ENCODE peak calls at places on chromosomes 1 and 21, in five cellular contexts. I is dorsolateral prefrontal cortex, Q is heart right ventricle, V is transverse colon, W is kidney. E is an unnamed sample.

GRCh38 chr21:45977396-45977795 is 4.2 kb upstream of the COL6A1 start:
- DNase-seq in V (peak), W (peak), Q (peak), I (no peak), E (no peak)

GRCh38 chr1:240027059-240027462 is 64.6 kb upstream of the FMN2 start:
- DNase-seq in I (no peak), W (no peak), Q (no peak), V (peak), E (peak)

GRCh38 chr21:26850116-26850643 is 5.0 kb upstream of the ADAMTS1 start:
- DNase-seq in W (no peak), I (no peak), V (no peak), Q (no peak), E (no peak)

GRCh38 chr1:230537456-230537855 is 104.8 kb upstream of the COG2 start:
- DNase-seq in W (no peak), V (no peak), Q (no peak), I (no peak), E (no peak)

GRCh38 chr1:22500476-22500875 is 48.8 kb downstream of the ZBTB40 start:
- DNase-seq in I (no peak), Q (peak), W (no peak), V (peak), E (no peak)

GRCh38 chr1:180143359-180143758 is 11.3 kb upstream of the QSOX1 start:
- DNase-seq in V (no peak), W (no peak), Q (no peak), I (no peak), E (no peak)

GRCh38 chr1:202671388-202671787 is 38.9 kb downstream of the SYT2 start:
- DNase-seq in I (no peak), W (no peak), V (peak), Q (no peak), E (no peak)

GRCh38 chr1:195664628-195665027 is 943.6 kb downstream of the KCNT2 start:
- DNase-seq in V (no peak), Q (no peak), I (no peak), W (no peak), E (no peak)

GRCh38 chr1:81690881-81691453 is 109.8 kb upstream of the ADGRL2 start:
- DNase-seq in W (no peak), Q (no peak), I (no peak), V (no peak), E (no peak)

GRCh38 chr1:44903261-44903660 is 60.2 kb upstream of the PTCH2 start:
- DNase-seq in I (no peak), V (no peak), W (no peak), Q (peak), E (no peak)

GRCh38 chr1:245245021-245245667 is 90.4 kb downstream of the KIF26B start:
- DNase-seq in V (peak), I (no peak), W (no peak), Q (no peak), E (no peak)

GRCh38 chr1:40774266-40774998 is 9.2 kb upstream of the KCNQ4 start:
- DNase-seq in I (no peak), V (peak), W (no peak), Q (no peak), E (no peak)

GRCh38 chr1:239879321-239880170 is 212.1 kb upstream of the FMN2 start:
- DNase-seq in Q (no peak), V (no peak), W (no peak), I (no peak), E (no peak)

GRCh38 chr1:245888809-245889208 is 618.3 kb downstream of the SMYD3 start:
- DNase-seq in I (no peak), Q (no peak), V (no peak), W (no peak), E (no peak)

GRCh38 chr1:36008546-36009197 is 75.2 kb upstream of the TEKT2 start:
- DNase-seq in V (no peak), W (no peak), I (no peak), Q (no peak), E (no peak)

GRCh38 chr1:230753586-230754251 is 6.5 kb downstream of the CAPN9 start:
- DNase-seq in V (peak), W (no peak), Q (peak), I (no peak), E (peak)

GRCh38 chr1:169904834-169905233 is 11.1 kb upstream of the SCYL3 start:
- DNase-seq in W (no peak), Q (no peak), V (no peak), I (no peak), E (no peak)

GRCh38 chr1:55053265-55053954 is 14.1 kb downstream of the PCSK9 start:
- DNase-seq in W (no peak), Q (no peak), V (no peak), I (no peak), E (no peak)

GRCh38 chr1:218930879-218931278 is 242.8 kb upstream of the LYPLAL1 start:
- DNase-seq in Q (no peak), W (no peak), V (no peak), I (no peak), E (no peak)

GRCh38 chr1:160494620-160495019 is 28.4 kb downstream of the SLAMF6 start:
- DNase-seq in Q (no peak), V (no peak), I (no peak), W (no peak), E (no peak)

GRCh38 chr1:119636500-119637089 is 11.5 kb downstream of the ZNF697 start:
- DNase-seq in Q (no peak), I (no peak), V (no peak), W (no peak), E (no peak)

GRCh38 chr1:27058976-27059688 is 46.5 kb upstream of the TENT5B start:
- DNase-seq in Q (no peak), V (no peak), W (no peak), I (no peak), E (no peak)

GRCh38 chr1:16215882-16216753 is 3.7 kb upstream of the ARHGEF19 start:
- DNase-seq in W (peak), I (no peak), Q (peak), V (peak), E (no peak)

GRCh38 chr1:185531838-185532237 is 202.4 kb upstream of the HMCN1 start:
- DNase-seq in Q (no peak), V (no peak), W (no peak), I (no peak), E (no peak)

DNA sequence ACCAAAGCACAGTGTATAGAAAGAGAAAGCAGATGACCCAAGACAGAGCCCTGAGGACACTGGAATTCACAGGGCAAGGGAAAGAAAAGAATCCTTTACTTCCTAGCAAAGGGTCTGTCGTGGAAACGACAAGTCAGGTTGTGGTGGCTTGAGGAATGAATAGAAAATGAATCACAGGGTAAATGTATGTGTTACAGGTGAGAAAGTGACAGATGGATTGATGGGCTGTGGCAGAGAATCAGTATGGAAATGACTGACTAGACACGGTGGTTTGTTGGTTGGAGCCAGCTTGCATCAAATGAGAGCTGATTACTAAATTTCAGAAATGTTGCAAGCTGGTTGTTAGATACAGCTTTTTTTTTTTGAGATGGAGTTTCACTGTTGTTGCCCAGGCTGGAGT is 46.9 kb downstream of the PTP4A2 start:
- DNase-seq in Q (no peak), W (no peak), I (no peak), V (no peak), E (no peak)
- H3K27ac ChIP-seq in Q (no peak), W (no peak), I (no peak), V (no peak), E (no peak)

GRCh38 chr1:224732367-224733006 is 116.4 kb downstream of the CNIH3 start:
- DNase-seq in W (no peak), I (no peak), Q (no peak), V (no peak), E (no peak)
- H3K27ac ChIP-seq in W (no peak), I (no peak), Q (no peak), V (no peak), E (no peak)

GRCh38 chr1:74375376-74375775 is 137.0 kb downstream of the LRRC53 start:
- DNase-seq in Q (no peak), W (no peak), V (no peak), I (no peak), E (no peak)
- H3K27ac ChIP-seq in Q (no peak), W (no peak), V (no peak), I (no peak), E (no peak)

DNA sequence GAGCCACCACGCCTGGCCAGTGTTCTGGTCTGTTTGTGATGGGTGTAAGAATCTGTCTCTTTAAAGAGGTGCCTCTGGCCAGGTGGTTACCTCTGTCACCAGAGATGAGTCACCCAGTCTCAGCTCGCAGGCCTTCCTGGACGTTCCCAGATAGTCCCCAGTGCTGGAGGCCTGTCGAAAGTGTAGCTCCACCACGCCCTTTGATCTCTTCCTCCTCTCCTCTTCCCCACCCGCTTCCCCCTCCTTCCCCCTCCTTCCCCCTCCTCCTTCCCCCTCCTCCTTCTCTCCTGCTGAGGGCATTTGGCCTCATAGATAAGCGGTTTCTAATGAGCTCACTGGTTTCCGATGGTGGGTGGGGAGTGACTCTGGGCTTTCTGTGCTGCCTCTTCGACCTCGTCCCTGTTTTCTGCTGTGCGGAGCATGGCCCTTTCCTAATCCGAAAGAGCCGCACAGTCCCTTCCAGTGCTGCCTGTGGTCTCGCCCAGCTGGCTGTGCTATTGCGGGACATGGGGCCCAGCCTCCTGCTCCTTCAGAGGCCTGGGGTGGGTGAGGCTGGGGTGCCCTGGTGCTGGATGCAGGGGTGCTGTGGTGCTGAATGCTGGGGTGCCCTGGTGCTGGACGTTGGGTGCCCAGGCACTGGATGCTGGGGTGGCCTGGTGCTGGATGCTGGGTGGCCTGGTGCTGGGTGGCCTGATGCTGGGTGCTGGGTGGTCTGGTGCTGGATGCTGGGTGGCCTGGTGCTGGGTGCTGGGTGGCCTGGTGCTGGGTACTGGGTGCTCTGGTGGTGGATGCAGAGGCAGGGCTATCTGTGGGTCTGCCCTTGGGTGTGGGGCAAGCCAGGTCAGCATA is 19.2 kb downstream of the AGPAT3 start:
- DNase-seq in I (no peak), Q (peak), W (no peak), V (peak), E (no peak)
- H3K27ac ChIP-seq in I (no peak), Q (peak), W (peak), V (peak), E (no peak)

GRCh38 chr1:117652421-117652820 is 46.6 kb downstream of the TENT5C start:
- DNase-seq in I (no peak), V (no peak), Q (no peak), W (no peak), E (no peak)
- H3K27ac ChIP-seq in I (no peak), V (no peak), Q (no peak), W (no peak), E (no peak)

DNA sequence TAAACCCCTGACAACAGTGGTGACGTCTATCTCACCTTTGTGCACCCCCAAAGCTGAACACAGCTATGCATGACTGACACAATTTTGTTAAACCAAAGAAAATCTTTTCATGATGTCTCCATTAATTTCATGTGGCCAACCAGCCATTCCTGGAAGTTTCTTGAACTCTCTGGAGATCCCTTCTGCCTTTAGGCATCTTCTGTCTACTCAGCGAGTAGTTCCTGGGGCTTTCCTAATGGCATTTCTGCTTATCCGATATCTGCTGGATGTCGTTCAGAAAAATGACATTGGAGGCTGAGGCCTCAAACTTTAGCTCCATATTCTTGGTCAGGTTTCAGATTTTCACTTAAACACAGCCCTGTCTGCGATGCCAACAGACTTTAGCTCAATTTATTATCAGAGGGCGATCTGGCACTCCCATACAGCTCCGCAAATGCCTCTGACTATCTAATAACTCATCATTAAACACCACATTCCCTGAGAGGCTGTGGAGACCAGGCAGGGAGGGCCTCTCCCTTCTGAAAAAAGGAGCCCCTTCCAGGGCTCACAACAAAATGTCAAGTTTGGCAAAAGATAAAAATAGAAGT is 46.4 kb upstream of the ETS2 start:
- DNase-seq in Q (no peak), V (no peak), I (no peak), W (no peak), E (no peak)
- H3K27ac ChIP-seq in Q (no peak), V (peak), I (no peak), W (no peak), E (no peak)

GRCh38 chr1:39044762-39045161 is 18.6 kb downstream of the NDUFS5 start:
- DNase-seq in Q (no peak), V (no peak), I (no peak), W (no peak), E (no peak)

GRCh38 chr1:39045231-39045630 is 19.1 kb downstream of the NDUFS5 start:
- DNase-seq in Q (no peak), I (no peak), W (no peak), V (no peak), E (no peak)

GRCh38 chr1:39047374-39048229 is 21.5 kb downstream of the NDUFS5 start:
- DNase-seq in W (no peak), V (no peak), Q (no peak), I (no peak), E (no peak)

GRCh38 chr1:39048745-39049370 is 22.7 kb downstream of the NDUFS5 start:
- DNase-seq in V (no peak), I (no peak), Q (no peak), W (no peak), E (no peak)

GRCh38 chr1:39046811-39047210 is 20.7 kb downstream of the NDUFS5 start:
- DNase-seq in I (no peak), Q (no peak), W (no peak), V (no peak), E (no peak)
- H3K27ac ChIP-seq in I (peak), Q (peak), W (no peak), V (peak), E (no peak)

GRCh38 chr1:212483154-212483505 is 50.4 kb downstream of the NENF start:
- DNase-seq in W (no peak), V (no peak), I (no peak), Q (no peak), E (no peak)
- H3K27ac ChIP-seq in W (peak), V (no peak), I (no peak), Q (no peak), E (no peak)

GRCh38 chr1:182676321-182676720 is 8.1 kb downstream of the RGS8 start:
- DNase-seq in W (no peak), I (no peak), V (no peak), Q (peak), E (no peak)
- H3K27ac ChIP-seq in W (no peak), I (no peak), V (no peak), Q (peak), E (no peak)

DNA sequence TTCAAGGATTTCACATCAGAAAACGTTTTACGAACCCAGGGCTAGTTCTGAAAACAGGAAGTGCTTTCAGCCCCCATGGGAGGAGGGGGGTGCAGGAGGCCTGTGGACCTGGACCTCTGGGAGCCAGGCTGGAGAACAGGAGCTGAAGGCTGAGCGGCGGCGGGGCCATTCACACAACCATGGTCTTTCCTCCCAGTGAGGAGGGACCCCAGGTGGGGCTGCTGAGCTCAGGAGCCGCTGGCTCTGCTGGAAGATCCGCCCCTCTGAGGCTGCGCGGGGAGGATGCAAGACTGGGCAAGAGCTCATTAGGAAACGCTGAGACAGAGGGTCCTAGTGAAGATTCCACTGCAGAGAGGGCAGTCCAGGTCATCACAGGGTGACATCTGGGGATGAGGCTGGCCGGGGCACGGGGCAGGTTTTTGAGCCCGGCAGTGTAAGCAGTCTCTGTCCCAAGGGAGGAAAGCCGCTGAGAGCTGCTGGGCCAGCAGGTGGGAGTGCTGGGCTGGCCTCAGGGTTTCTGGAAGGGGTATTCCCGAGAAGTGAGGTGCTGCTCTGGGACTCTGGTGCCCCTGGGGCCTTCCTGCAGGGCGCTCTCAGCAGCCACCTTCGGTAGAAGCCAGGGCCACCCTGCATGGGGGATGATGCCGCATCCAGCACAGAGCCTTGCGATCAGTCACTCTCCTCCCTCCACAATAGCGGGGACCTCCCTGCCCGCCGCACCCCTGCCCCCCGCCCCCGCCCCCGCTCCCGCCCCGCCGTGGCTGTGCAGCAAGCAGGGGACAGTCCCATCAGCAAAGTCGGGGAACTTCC is 7.5 kb downstream of the MX2 start:
- DNase-seq in Q (peak), V (no peak), W (no peak), I (no peak), E (no peak)
- H3K27ac ChIP-seq in Q (peak), V (peak), W (no peak), I (no peak), E (no peak)